ENCODE peak calls at places on chromosomes 4 and X, in five cellular contexts. Y, Z, J, E and W are unnamed samples.

GRCh38 chrX:145393702-145394235 is 146.5 kb downstream of the SPANXN1 start:
- DNase-seq in Y (no peak), Z (peak; percentile 11), J (no peak), E (no peak), W (no peak)

GRCh38 chrX:120428309-120428708 is 40.8 kb downstream of the LAMP2 start:
- DNase-seq in Y (no peak), Z (no peak), J (no peak), E (peak; percentile 2), W (no peak)

GRCh38 chr4:66169341-66169740 is 499.1 kb upstream of the EPHA5 start:
- DNase-seq in Y (no peak), Z (no peak), J (no peak), E (no peak), W (no peak)

GRCh38 chrX:38225093-38225492 is 4.4 kb upstream of the SRPX start:
- DNase-seq in Y (no peak), Z (no peak), J (no peak), E (no peak), W (no peak)

GRCh38 chrX:23383411-23383810 is 48.8 kb downstream of the PTCHD1 start:
- DNase-seq in Y (no peak), Z (no peak), J (no peak), E (no peak), W (no peak)

GRCh38 chrX:72306085-72306801 is 529 bp upstream of the CITED1 start:
- DNase-seq in Y (no peak), Z (no peak), J (peak; percentile 19), E (peak; percentile 12), W (no peak)

GRCh38 chr4:64625438-64625837 is 216.2 kb upstream of the TECRL start:
- DNase-seq in Y (no peak), Z (no peak), J (no peak), E (no peak), W (no peak)

GRCh38 chrX:15566244-15566643 is 34.5 kb downstream of the ACE2 start:
- DNase-seq in Y (no peak), Z (no peak), J (no peak), E (no peak), W (no peak)

GRCh38 chr4:86927843-86928395 is 6.9 kb upstream of the AFF1 start:
- DNase-seq in Y (no peak), Z (no peak), J (no peak), E (peak; percentile 49), W (peak; percentile 24)

GRCh38 chrX:3951859-3952258 is 238.4 kb upstream of the PRKX start:
- DNase-seq in Y (no peak), Z (no peak), J (no peak), E (no peak), W (no peak)

GRCh38 chr4:3724319-3725231 is 41.6 kb upstream of the ADRA2C start:
- DNase-seq in Y (no peak), Z (no peak), J (no peak), E (no peak), W (no peak)

GRCh38 chr4:156778606-156779005 is 193.0 kb downstream of the PDGFC start:
- DNase-seq in Y (no peak), Z (no peak), J (no peak), E (no peak), W (no peak)

GRCh38 chrX:106734827-106735226 is 8.3 kb downstream of the RNF128 start:
- DNase-seq in Y (no peak), Z (no peak), J (no peak), E (peak; percentile 36), W (no peak)

GRCh38 chrX:150212672-150213480 is 150.2 kb upstream of the MAMLD1 start:
- DNase-seq in Y (no peak), Z (no peak), J (no peak), E (no peak), W (no peak)

GRCh38 chrX:22110729-22111494 is 78.8 kb downstream of the PHEX start:
- DNase-seq in Y (no peak), Z (no peak), J (no peak), E (no peak), W (no peak)

GRCh38 chrX:130994671-130995070 is 63.5 kb upstream of the ARHGAP36 start:
- DNase-seq in Y (no peak), Z (peak; percentile 22), J (no peak), E (peak; percentile 32), W (peak; percentile 45)

GRCh38 chrX:15204130-15204751 is 65.6 kb downstream of the ASB9 start:
- DNase-seq in Y (no peak), Z (no peak), J (no peak), E (no peak), W (no peak)

GRCh38 chrX:42673411-42673810 is 104.6 kb downstream of the PPP1R2C start:
- DNase-seq in Y (no peak), Z (no peak), J (no peak), E (no peak), W (no peak)

GRCh38 chr4:4847011-4847410 is 12.5 kb upstream of the MSX1 start:
- DNase-seq in Y (no peak), Z (peak; percentile 2), J (no peak), E (no peak), W (no peak)

GRCh38 chr4:124188601-124189000 is 523.9 kb downstream of the ANKRD50 start:
- DNase-seq in Y (no peak), Z (no peak), J (no peak), E (no peak), W (no peak)

GRCh38 chrX:3811331-3812311 is 98.2 kb upstream of the PRKX start:
- DNase-seq in Y (no peak), Z (peak; percentile 58), J (no peak), E (peak; percentile 12), W (peak; percentile 59)

GRCh38 chr4:159017323-159018036 is 85.4 kb upstream of the RAPGEF2 start:
- DNase-seq in Y (no peak), Z (peak; percentile 4), J (no peak), E (no peak), W (no peak)

GRCh38 chrX:110847334-110847733 is 51.7 kb upstream of the CHRDL1 start:
- DNase-seq in Y (no peak), Z (peak; percentile 46), J (no peak), E (peak; percentile 40), W (no peak)

GRCh38 chrX:3221643-3222042 is 124.8 kb downstream of the MXRA5 start:
- DNase-seq in Y (no peak), Z (no peak), J (no peak), E (no peak), W (no peak)

GRCh38 chrX:13669246-13669689 is 16.3 kb downstream of the TCEANC start:
- DNase-seq in Y (no peak), Z (no peak), J (no peak), E (peak; percentile 78), W (peak; percentile 75)

GRCh38 chrX:19334945-19335626 is 8.6 kb upstream of the PDHA1 start:
- DNase-seq in Y (no peak), Z (peak; percentile 79), J (no peak), E (no peak), W (peak; percentile 54)

GRCh38 chr4:156977435-156978160 is 6.0 kb upstream of the PDGFC start:
- DNase-seq in Y (no peak), Z (no peak), J (no peak), E (no peak), W (no peak)

GRCh38 chr4:126221717-126222116 is 907.0 kb downstream of the FAT4 start:
- DNase-seq in Y (no peak), Z (no peak), J (no peak), E (no peak), W (no peak)

GRCh38 chr4:61500883-61501282 is 300.8 kb downstream of the ADGRL3 start:
- DNase-seq in Y (no peak), Z (no peak), J (no peak), E (no peak), W (no peak)

GRCh38 chr4:141569141-141569540 is 67.2 kb upstream of the IL15 start:
- DNase-seq in Y (no peak), Z (no peak), J (no peak), E (no peak), W (no peak)

GRCh38 chr4:158993895-158994294 is 109.0 kb upstream of the RAPGEF2 start:
- DNase-seq in Y (no peak), Z (no peak), J (no peak), E (no peak), W (no peak)

GRCh38 chr4:27066591-27066990 is 205.9 kb downstream of the STIM2 start:
- DNase-seq in Y (no peak), Z (no peak), J (no peak), E (peak; percentile 24), W (no peak)

GRCh38 chr4:183637461-183637860 is 21.5 kb downstream of the RWDD4 start:
- DNase-seq in Y (no peak), Z (no peak), J (no peak), E (no peak), W (no peak)

GRCh38 chr4:115154826-115155225 is 41.4 kb upstream of the NDST4 start:
- DNase-seq in Y (no peak), Z (no peak), J (no peak), E (no peak), W (no peak)
- TF ChIP-seq CTCF in Y (no peak), Z (peak; percentile 31), J (no peak), E (no peak), W (no peak)

GRCh38 chr4:48082956-48083355 is 51.1 kb downstream of the TXK start:
- DNase-seq in Y (no peak), Z (no peak), J (no peak), E (no peak), W (no peak)
- TF ChIP-seq CTCF in Y (no peak), Z (no peak), J (no peak), E (no peak), W (no peak)

GRCh38 chr4:8320386-8320750 is 50.8 kb downstream of the HTRA3 start:
- DNase-seq in Y (no peak), Z (peak; percentile 20), J (no peak), E (no peak), W (peak; percentile 12)
- TF ChIP-seq CTCF in Y (no peak), Z (peak; percentile 55), J (no peak), E (no peak), W (no peak)

GRCh38 chr4:76949293-76950051 is at the start of gene SEPTIN11:
- DNase-seq in Y (peak; percentile 82), Z (peak; percentile 87), J (peak; percentile 77), E (peak; percentile 90), W (peak; percentile 91)
- TF ChIP-seq CTCF in Y (no peak), Z (no peak), J (no peak), E (no peak), W (no peak)